ENCODE peak calls at places on chromosome 15, in four cellular contexts. W is body of pancreas; L is activated CD4-positive, alpha-beta T cell treated with anti-CD3 and anti-CD28 coated beads, Interleukin-2, amount 50 U/mL, for 1 hour; U is heart right ventricle. J is an unnamed sample.

GRCh38 chr15:39666671-39667070 is 85.8 kb downstream of the THBS1 start:
- DNase-seq in U (no peak), L (no peak), W (no peak), J (peak)

GRCh38 chr15:101045835-101046691 is 126.9 kb downstream of the LRRK1 start:
- DNase-seq in U (no peak), L (no peak), W (no peak), J (no peak)

GRCh38 chr15:74240002-74240568 is 4.0 kb downstream of the CCDC33 start:
- DNase-seq in U (peak), W (peak), L (no peak), J (peak)

GRCh38 chr15:22873204-22873701 is 34.8 kb downstream of the NIPA2 start:
- DNase-seq in W (no peak), L (no peak), U (no peak), J (peak)

GRCh38 chr15:90701880-90702630 is 15.1 kb upstream of the BLM start:
- DNase-seq in W (no peak), U (peak), L (no peak), J (no peak)

GRCh38 chr15:100265641-100266035 is 76.1 kb downstream of the ADAMTS17 start:
- DNase-seq in U (no peak), L (no peak), W (no peak), J (no peak)

GRCh38 chr15:62742409-62743171 is 300.0 kb upstream of the TPM1 start:
- DNase-seq in U (peak), W (peak), L (peak), J (peak)

GRCh38 chr15:51082246-51082645 is 12.5 kb downstream of the TNFAIP8L3 start:
- DNase-seq in L (no peak), U (no peak), W (no peak), J (no peak)

GRCh38 chr15:84961114-84961452 is 20.6 kb upstream of the PDE8A start:
- DNase-seq in U (no peak), L (no peak), W (no peak), J (peak)

GRCh38 chr15:33194704-33195261 is at the start of gene FMN1:
- DNase-seq in U (peak), L (peak), W (peak), J (peak)

GRCh38 chr15:31477851-31478250 is 151.2 kb downstream of the KLF13 start:
- DNase-seq in U (no peak), W (no peak), L (no peak), J (no peak)

GRCh38 chr15:64149424-64150235 is 1.9 kb upstream of the SNX22 start:
- DNase-seq in L (no peak), W (no peak), U (no peak), J (no peak)

J was measured in brain microvascular endothelial cell.